ENCODE peak calls at places on chromosomes 16 and 17, in seven cellular contexts. V is IMR-90, X is mesendoderm, R is trophoblast cell, A is H9, Z is H1, Q is neuronal stem cell. D is an unnamed sample.

GRCh38 chr16:57689772-57690558 is 4.6 kb upstream of the DRC7 start:
- DNase-seq in V (no peak), X (peak), R (peak), A (no peak), Z (no peak), Q (no peak), D (no peak)

GRCh38 chr16:64225696-64226095 is 896.2 kb downstream of the CDH11 start:
- DNase-seq in V (peak), X (no peak), R (no peak), A (no peak), Z (no peak), Q (no peak), D (no peak)

GRCh38 chr16:69669577-69669976 is 56.8 kb downstream of the NQO1 start:
- DNase-seq in V (no peak), X (no peak), R (no peak), A (no peak), Z (no peak), Q (no peak), D (no peak)

GRCh38 chr17:1505586-1505985 is 10.8 kb downstream of the INPP5K start:
- DNase-seq in V (no peak), X (no peak), R (no peak), A (no peak), Z (no peak), Q (no peak), D (no peak)

GRCh38 chr16:47965439-47965838 is 190.4 kb downstream of the ABCC12 start:
- DNase-seq in V (peak), X (peak), R (peak), A (peak), Z (peak), Q (peak), D (no peak)

GRCh38 chr16:75351183-75351582 is 82.1 kb downstream of the CFDP1 start:
- DNase-seq in V (peak), X (no peak), R (no peak), A (no peak), Z (no peak), Q (no peak), D (peak)

GRCh38 chr16:72997141-72997542 is 50.8 kb downstream of the ZFHX3 start:
- DNase-seq in V (peak), X (no peak), R (peak), A (no peak), Z (no peak), Q (no peak), D (peak)

GRCh38 chr16:54651440-54651839 is 279.2 kb upstream of the IRX5 start:
- DNase-seq in V (no peak), X (peak), R (no peak), A (peak), Z (peak), Q (peak), D (no peak)

GRCh38 chr17:7063518-7064094 is 16.4 kb downstream of the CLEC10A start:
- DNase-seq in V (no peak), X (no peak), R (no peak), A (no peak), Z (no peak), Q (no peak), D (no peak)

GRCh38 chr17:55386931-55387330 is 34.7 kb downstream of the MMD start:
- DNase-seq in V (no peak), X (no peak), R (no peak), A (no peak), Z (no peak), Q (no peak), D (no peak)

GRCh38 chr16:18950469-18951185 is 24.4 kb upstream of the SMG1 start:
- DNase-seq in V (no peak), X (no peak), R (no peak), A (no peak), Z (no peak), Q (no peak), D (no peak)

GRCh38 chr16:67001726-67002125 is 13.3 kb downstream of the CES4A start:
- DNase-seq in V (no peak), X (no peak), R (no peak), A (no peak), Z (no peak), Q (no peak), D (no peak)

GRCh38 chr16:58516768-58517107 is 1.4 kb downstream of the SETD6 start:
- DNase-seq in V (no peak), X (no peak), R (no peak), A (no peak), Z (no peak), Q (no peak), D (no peak)

GRCh38 chr17:19724501-19725420 is 8.4 kb upstream of the SLC47A2 start:
- DNase-seq in V (no peak), X (no peak), R (peak), A (peak), Z (no peak), Q (no peak), D (no peak)

GRCh38 chr16:64996641-64997040 is 125.2 kb downstream of the CDH11 start:
- DNase-seq in V (no peak), X (no peak), R (no peak), A (no peak), Z (no peak), Q (no peak), D (no peak)

GRCh38 chr16:49550666-49551065 is 177.1 kb downstream of the C16orf78 start:
- DNase-seq in V (no peak), X (no peak), R (no peak), A (no peak), Z (no peak), Q (no peak), D (no peak)

GRCh38 chr17:61672140-61672539 is 81.1 kb upstream of the NACA2 start:
- DNase-seq in V (no peak), X (no peak), R (no peak), A (no peak), Z (no peak), Q (no peak), D (no peak)

GRCh38 chr17:50100921-50101345 is 5.8 kb downstream of the PDK2 start:
- DNase-seq in V (peak), X (peak), R (no peak), A (peak), Z (no peak), Q (no peak), D (peak)

GRCh38 chr16:72172105-72173034 is at the start of gene PMFBP1:
- DNase-seq in V (peak), X (peak), R (peak), A (no peak), Z (no peak), Q (no peak), D (peak)

GRCh38 chr16:28984619-28985135 is at the start of gene LAT:
- DNase-seq in V (no peak), X (no peak), R (no peak), A (no peak), Z (no peak), Q (no peak), D (no peak)

GRCh38 chr17:45313419-45313771 is 3.4 kb downstream of the MAP3K14 start:
- DNase-seq in V (no peak), X (no peak), R (no peak), A (no peak), Z (no peak), Q (no peak), D (no peak)

GRCh38 chr17:77701996-77702395 is 256.5 kb upstream of the TNRC6C start:
- DNase-seq in V (no peak), X (no peak), R (no peak), A (peak), Z (peak), Q (no peak), D (no peak)

GRCh38 chr17:74059471-74059870 is 144.0 kb upstream of the RPL38 start:
- DNase-seq in V (no peak), X (no peak), R (no peak), A (no peak), Z (no peak), Q (no peak), D (no peak)

GRCh38 chr16:23410176-23410575 is 42.8 kb downstream of the COG7 start:
- DNase-seq in V (peak), X (peak), R (peak), A (no peak), Z (no peak), Q (no peak), D (no peak)

GRCh38 chr16:57123216-57123968 is 31.0 kb downstream of the CPNE2 start:
- DNase-seq in V (no peak), X (no peak), R (no peak), A (no peak), Z (no peak), Q (no peak), D (no peak)

GRCh38 chr17:46772879-46773620 is 45.4 kb downstream of the WNT3 start:
- DNase-seq in V (no peak), X (peak), R (no peak), A (peak), Z (peak), Q (no peak), D (peak)

GRCh38 chr17:4327638-4328037 is 38.8 kb downstream of the UBE2G1 start:
- DNase-seq in V (peak), X (no peak), R (peak), A (no peak), Z (no peak), Q (no peak), D (peak)

GRCh38 chr16:26795184-26795583 is 271.5 kb upstream of the C16orf82 start:
- DNase-seq in V (no peak), X (peak), R (no peak), A (peak), Z (no peak), Q (no peak), D (no peak)

GRCh38 chr16:89050119-89050867 is 43.4 kb upstream of the ACSF3 start:
- DNase-seq in V (no peak), X (no peak), R (no peak), A (no peak), Z (no peak), Q (no peak), D (no peak)

GRCh38 chr17:79651266-79651665 is 40.4 kb upstream of the RBFOX3 start:
- DNase-seq in V (no peak), X (peak), R (no peak), A (no peak), Z (peak), Q (no peak), D (no peak)

GRCh38 chr17:50354198-50354597 is 8.3 kb downstream of the XYLT2 start:
- DNase-seq in V (no peak), X (no peak), R (no peak), A (no peak), Z (no peak), Q (no peak), D (no peak)

GRCh38 chr17:20226814-20227482 is 217.8 kb downstream of the SPECC1 start:
- DNase-seq in V (peak), X (peak), R (peak), A (peak), Z (peak), Q (peak), D (peak)

GRCh38 chr16:10981697-10982216 is 37.4 kb downstream of the CLEC16A start:
- DNase-seq in V (no peak), X (peak), R (no peak), A (peak), Z (peak), Q (no peak), D (no peak)

GRCh38 chr17:19410875-19411291 is at the start of gene RNF112:
- DNase-seq in V (peak), X (peak), R (no peak), A (no peak), Z (no peak), Q (no peak), D (no peak)

GRCh38 chr17:47621293-47622178 is 28.2 kb upstream of the KPNB1 start:
- DNase-seq in V (peak), X (peak), R (peak), A (peak), Z (no peak), Q (peak), D (peak)

GRCh38 chr17:43637563-43638323 is 24.0 kb downstream of the MEOX1 start:
- DNase-seq in V (peak), X (no peak), R (no peak), A (no peak), Z (no peak), Q (no peak), D (no peak)
- H2BK120ac ChIP-seq in V (no peak), X (no peak), R (no peak), A (no peak), Z (no peak), Q (no peak), D (no peak)

GRCh38 chr17:39306509-39307212 is 80.9 kb upstream of the STAC2 start:
- DNase-seq in V (peak), X (no peak), R (peak), A (no peak), Z (no peak), Q (no peak), D (peak)
- H3K4me2 ChIP-seq in V (peak), X (no peak), R (no peak), A (no peak), Z (no peak), Q (no peak), D (no peak)

GRCh38 chr16:8346291-8346690 is 244.0 kb downstream of the TMEM114 start:
- DNase-seq in V (no peak), X (peak), R (no peak), A (no peak), Z (peak), Q (peak), D (no peak)

GRCh38 chr16:8342276-8342675 is 248.0 kb downstream of the TMEM114 start:
- DNase-seq in V (no peak), X (no peak), R (no peak), A (no peak), Z (no peak), Q (no peak), D (no peak)
- H2BK120ac ChIP-seq in V (no peak), X (no peak), R (no peak), A (no peak), Z (no peak), Q (no peak), D (no peak)

GRCh38 chr17:80898706-80899105 is 92.9 kb upstream of the CHMP6 start:
- DNase-seq in V (no peak), X (no peak), R (no peak), A (no peak), Z (no peak), Q (no peak), D (no peak)

GRCh38 chr17:80901319-80901718 is 90.3 kb upstream of the CHMP6 start:
- DNase-seq in V (peak), X (no peak), R (no peak), A (no peak), Z (no peak), Q (no peak), D (no peak)

GRCh38 chr17:80902197-80903019 is 89.2 kb upstream of the CHMP6 start:
- DNase-seq in V (no peak), X (no peak), R (no peak), A (no peak), Z (no peak), Q (no peak), D (no peak)

GRCh38 chr17:80903041-80903611 is 88.5 kb upstream of the CHMP6 start:
- DNase-seq in V (no peak), X (no peak), R (no peak), A (no peak), Z (no peak), Q (no peak), D (no peak)

GRCh38 chr17:80899402-80900268 is 92.0 kb upstream of the CHMP6 start:
- DNase-seq in V (peak), X (peak), R (peak), A (peak), Z (peak), Q (no peak), D (peak)
- H3K4me2 ChIP-seq in V (no peak), X (no peak), R (no peak), A (no peak), Z (no peak), Q (no peak), D (no peak)

GRCh38 chr16:68492151-68492500 is 43.8 kb upstream of the SMPD3 start:
- DNase-seq in V (no peak), X (no peak), R (no peak), A (no peak), Z (no peak), Q (no peak), D (no peak)

GRCh38 chr16:68491576-68491950 is 43.3 kb upstream of the SMPD3 start:
- DNase-seq in V (no peak), X (no peak), R (no peak), A (no peak), Z (no peak), Q (no peak), D (no peak)

GRCh38 chr16:68492501-68493411 is 44.4 kb upstream of the SMPD3 start:
- DNase-seq in V (no peak), X (no peak), R (no peak), A (no peak), Z (no peak), Q (no peak), D (no peak)

GRCh38 chr16:68490829-68491575 is 42.7 kb upstream of the SMPD3 start:
- DNase-seq in V (peak), X (peak), R (peak), A (peak), Z (no peak), Q (no peak), D (no peak)

DNA sequence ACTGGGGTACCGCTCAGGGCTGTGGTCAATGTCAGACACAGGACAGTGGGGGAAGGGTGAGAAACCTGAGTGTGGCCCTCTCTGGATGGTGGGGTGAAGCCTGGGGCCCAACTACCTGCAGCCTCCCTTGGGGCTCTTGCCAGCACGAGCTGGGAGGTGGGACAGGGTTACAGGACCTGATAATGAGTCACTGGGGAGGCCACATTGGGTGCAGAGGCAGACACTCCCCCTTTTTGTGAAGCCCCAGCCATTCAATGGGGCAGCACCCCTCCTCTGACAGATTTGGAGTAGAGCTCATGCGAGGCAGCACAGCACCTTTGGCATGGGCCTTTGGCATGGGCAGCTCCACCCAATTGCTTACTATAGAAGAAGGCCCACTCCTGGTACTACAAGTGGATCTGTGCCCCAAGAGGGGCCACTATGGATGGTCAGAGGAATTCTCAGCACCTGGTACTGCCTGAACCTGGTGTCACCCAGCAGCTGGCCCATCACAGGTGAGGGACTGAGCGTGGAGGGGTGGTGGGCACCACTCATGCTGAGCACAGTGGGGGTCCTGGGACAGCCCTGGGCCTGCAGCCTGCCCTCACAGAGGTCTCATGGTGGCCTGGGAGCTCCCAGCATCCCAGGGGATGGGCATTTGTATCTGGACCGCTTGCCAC is 45.2 kb upstream of the SMPD3 start:
- DNase-seq in V (no peak), X (no peak), R (no peak), A (no peak), Z (no peak), Q (no peak), D (no peak)
- H2BK120ac ChIP-seq in V (no peak), X (no peak), R (no peak), A (no peak), Z (no peak), Q (peak), D (no peak)

GRCh38 chr17:63621229-63621683 is 961 bp upstream of the MAP3K3 start:
- DNase-seq in V (no peak), X (peak), R (peak), A (no peak), Z (no peak), Q (no peak), D (no peak)

GRCh38 chr17:63623786-63624185 is 1.6 kb downstream of the MAP3K3 start:
- DNase-seq in V (no peak), X (no peak), R (no peak), A (no peak), Z (no peak), Q (no peak), D (no peak)

GRCh38 chr17:63626551-63627228 is 4.5 kb downstream of the MAP3K3 start:
- DNase-seq in V (peak), X (no peak), R (no peak), A (no peak), Z (no peak), Q (no peak), D (peak)

GRCh38 chr17:63621684-63622570 is at the start of gene MAP3K3:
- DNase-seq in V (peak), X (peak), R (peak), A (peak), Z (peak), Q (peak), D (peak)

DNA sequence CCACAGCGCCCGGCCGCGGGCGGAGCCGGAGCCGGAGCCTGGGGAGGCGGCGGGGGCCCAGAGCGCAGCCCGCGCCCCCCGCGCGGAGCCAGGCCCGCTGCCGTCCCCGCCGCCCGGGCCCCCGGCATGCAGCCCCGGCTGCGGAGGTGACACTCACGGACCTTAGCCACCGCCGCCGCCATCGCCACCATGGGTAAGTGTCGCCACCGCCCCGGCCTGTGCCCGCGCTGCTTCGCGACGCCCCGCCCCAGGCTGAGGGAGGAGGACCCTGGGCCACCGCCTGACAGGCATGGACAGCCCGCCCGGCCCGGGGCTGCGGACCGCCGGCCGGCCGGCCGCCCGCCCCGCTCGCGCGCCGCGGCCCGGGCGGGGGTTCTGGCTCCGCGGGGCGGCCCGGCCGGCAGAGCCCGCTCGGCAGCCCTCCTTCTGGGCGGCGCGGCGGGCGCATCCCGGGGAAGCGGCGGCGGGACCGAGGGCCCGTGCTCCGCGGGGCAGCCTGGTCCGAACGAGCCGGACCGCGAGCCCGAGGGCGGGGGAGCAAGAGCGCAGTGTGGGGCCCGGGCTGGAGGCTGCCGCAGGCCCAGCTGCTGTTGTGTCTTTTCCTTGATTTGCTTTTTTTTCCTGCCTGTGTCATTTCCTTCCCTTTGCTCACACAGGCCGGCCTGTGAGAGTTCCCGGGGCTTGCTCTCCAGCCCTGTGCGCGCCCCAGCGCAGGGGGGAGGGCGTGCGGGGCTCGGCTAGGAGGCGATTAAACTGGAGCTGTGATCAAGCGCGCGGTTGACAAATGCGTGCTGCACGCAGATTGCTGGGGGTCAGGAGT is 564 bp downstream of the MAP3K3 start:
- DNase-seq in V (peak), X (peak), R (peak), A (peak), Z (peak), Q (peak), D (peak)
- H3K4me2 ChIP-seq in V (peak), X (peak), R (peak), A (peak), Z (peak), Q (peak), D (peak)

D was measured in mesenchymal stem cell.